ENCODE peak calls at places on chromosomes 4 and X, in nine cellular contexts. F, N, U, P, J, V, A, L and W are unnamed samples.

GRCh38 chrX:78650906-78651437 is 8.2 kb downstream of the RTL3 start:
- DNase-seq in F (peak), N (no peak), V (no peak), U (no peak), J (peak), P (no peak), L (no peak), A (no peak), W (no peak)

GRCh38 chr4:109044446-109044845 is 258.0 kb downstream of the COL25A1 start:
- DNase-seq in J (no peak), L (no peak), N (no peak), P (no peak), F (no peak), V (no peak), U (no peak), A (no peak), W (no peak)

GRCh38 chrX:51802917-51803688 is 59.9 kb downstream of the GSPT2 start:
- DNase-seq in N (peak), A (peak), P (peak), U (peak), V (peak), F (peak), J (peak), L (peak), W (no peak)

GRCh38 chr4:113978561-113979156 is 788 bp downstream of the ARSJ start:
- DNase-seq in V (no peak), U (no peak), N (no peak), L (peak), F (no peak), P (no peak), J (no peak), A (no peak), W (no peak)

GRCh38 chr4:1249731-1250526 is 999 bp upstream of the CTBP1 start:
- DNase-seq in U (no peak), A (peak), V (peak), N (no peak), L (no peak), F (no peak), P (peak), J (peak), W (no peak)

GRCh38 chr4:40452490-40452813 is 117.3 kb downstream of the CHRNA9 start:
- DNase-seq in P (no peak), F (no peak), N (no peak), L (no peak), V (no peak), A (no peak), U (no peak), J (no peak), W (no peak)

GRCh38 chrX:108198420-108198819 is 106.8 kb downstream of the ATG4A start:
- DNase-seq in N (no peak), J (no peak), P (no peak), F (no peak), V (no peak), U (no peak), L (no peak), A (no peak), W (no peak)

GRCh38 chr4:158253350-158253980 is 43.2 kb downstream of the TMEM144 start:
- DNase-seq in U (peak), L (peak), A (peak), N (peak), P (peak), J (peak), F (peak), V (no peak), W (no peak)

GRCh38 chrX:40945366-40945713 is 139.9 kb upstream of the USP9X start:
- DNase-seq in J (no peak), L (no peak), U (peak), V (no peak), A (no peak), P (no peak), N (no peak), F (peak), W (peak)

GRCh38 chr4:105709081-105709450 is 482 bp downstream of the GSTCD start:
- DNase-seq in A (peak), L (peak), J (no peak), F (no peak), N (peak), V (no peak), P (no peak), U (peak), W (no peak)

GRCh38 chrX:40976971-40977370 is 108.3 kb upstream of the USP9X start:
- DNase-seq in P (no peak), V (no peak), J (no peak), F (no peak), A (no peak), L (no peak), U (no peak), N (no peak), W (no peak)

GRCh38 chr4:153927546-153927945 is 138.7 kb upstream of the SFRP2 start:
- DNase-seq in N (no peak), F (peak), V (no peak), P (no peak), A (no peak), J (no peak), U (no peak), L (no peak), W (no peak)

GRCh38 chr4:141013899-141014298 is 119.4 kb downstream of the RNF150 start:
- DNase-seq in A (no peak), N (no peak), U (no peak), L (no peak), V (no peak), F (no peak), J (no peak), P (no peak), W (no peak)

GRCh38 chr4:8932884-8933283 is 61.2 kb upstream of the HMX1 start:
- DNase-seq in U (no peak), P (no peak), V (no peak), N (no peak), J (no peak), L (no peak), F (no peak), A (no peak), W (no peak)

GRCh38 chr4:147644471-147644870 is 27.3 kb downstream of the TMEM184C start:
- DNase-seq in J (no peak), F (no peak), U (no peak), P (no peak), N (no peak), V (no peak), L (no peak), A (no peak), W (no peak)

GRCh38 chr4:114997596-114997995 is 115.8 kb downstream of the NDST4 start:
- DNase-seq in J (no peak), N (no peak), L (no peak), U (no peak), F (no peak), V (no peak), P (no peak), A (no peak), W (no peak)

GRCh38 chr4:128573781-128574508 is 235.6 kb upstream of the JADE1 start:
- DNase-seq in L (no peak), N (no peak), U (no peak), F (peak), V (no peak), P (no peak), J (no peak), A (no peak), W (no peak)